ENCODE peak calls at places on chromosome 5, in eight cellular contexts. S is activated CD8-positive, alpha-beta memory T cell treated with anti-CD3 and anti-CD28 coated beads for 24 hours; N is AG08396; W is SJSA1; V is fibroblast of the aortic adventitia; H is T-helper 2 cell treated with Interferon-gamma antibody and Interleukin-4, amounts not matched to agents 5 μg/mL and 100 μg/mL, for 36 hours; R is colonic mucosa; A is DMS153. X is an unnamed sample.

GRCh38 chr5:165871279-165871678 is 2365.9 kb downstream of the MAT2B start:
- DNase-seq in S (no peak), N (no peak), W (no peak), V (no peak), H (no peak), R (no peak), A (no peak), X (no peak)

GRCh38 chr5:133873454-133873853 is 95.0 kb downstream of the C5orf15 start:
- DNase-seq in S (no peak), N (no peak), W (no peak), V (peak), H (no peak), R (no peak), A (no peak), X (no peak)

GRCh38 chr5:16886793-16887345 is 49.2 kb downstream of the MYO10 start:
- DNase-seq in S (no peak), N (no peak), W (no peak), V (no peak), H (no peak), R (no peak), A (no peak), X (no peak)

GRCh38 chr5:150461231-150461630 is 11.7 kb upstream of the RPS14 start:
- DNase-seq in S (no peak), N (no peak), W (no peak), V (no peak), H (no peak), R (no peak), A (peak), X (no peak)

GRCh38 chr5:92678576-92679105 is 902.4 kb downstream of the NR2F1-AS1 start:
- DNase-seq in S (no peak), N (no peak), W (no peak), V (peak), H (no peak), R (no peak), A (no peak), X (no peak)

GRCh38 chr5:16931334-16932110 is 4.6 kb downstream of the MYO10 start:
- DNase-seq in S (no peak), N (no peak), W (no peak), V (peak), H (no peak), R (peak), A (peak), X (no peak)

GRCh38 chr5:110841137-110841536 is 102.3 kb downstream of the SLC25A46 start:
- DNase-seq in S (no peak), N (no peak), W (no peak), V (no peak), H (no peak), R (no peak), A (no peak), X (no peak)

GRCh38 chr5:173178369-173178910 is 34.1 kb downstream of the BNIP1 start:
- DNase-seq in S (no peak), N (no peak), W (no peak), V (no peak), H (no peak), R (no peak), A (no peak), X (no peak)

GRCh38 chr5:180605554-180606214 is 14.4 kb upstream of the SCGB3A1 start:
- DNase-seq in S (peak), N (peak), W (no peak), V (peak), H (peak), R (peak), A (no peak), X (no peak)

GRCh38 chr5:133664422-133664821 is 52.1 kb upstream of the FSTL4 start:
- DNase-seq in S (no peak), N (no peak), W (peak), V (no peak), H (no peak), R (no peak), A (no peak), X (no peak)

GRCh38 chr5:18534119-18534518 is 899.9 kb downstream of the TAF11L14 start:
- DNase-seq in S (no peak), N (no peak), W (no peak), V (no peak), H (no peak), R (no peak), A (no peak), X (no peak)

GRCh38 chr5:10334830-10335229 is 18.7 kb upstream of the MARCHF6 start:
- DNase-seq in S (peak), N (no peak), W (peak), V (no peak), H (no peak), R (peak), A (no peak), X (no peak)

GRCh38 chr5:79287907-79288306 is 52.0 kb downstream of the JMY start:
- DNase-seq in S (no peak), N (no peak), W (no peak), V (no peak), H (no peak), R (no peak), A (no peak), X (no peak)

X was measured in CMK.